ENCODE peak calls at places on chromosomes 7 and 10, in seven cellular contexts. I is left colon; D is tibial artery; F is GM12891; Q is substantia nigra; J is cardiac muscle cell; H is activated naive CD4-positive, alpha-beta T cell treated with anti-CD3 and anti-CD28 coated beads, Interleukin-2, amount 10 ng/mL, durations not matched to agents 7 days and 5 days. W is an unnamed sample.

GRCh38 chr7:7770228-7770627 is 51.8 kb upstream of the RPA3 start:
- DNase-seq in F (no peak), D (no peak), H (no peak), I (no peak), Q (no peak), J (peak; percentile 75), W (no peak)

GRCh38 chr10:77002872-77003271 is 634.7 kb downstream of the KCNMA1 start:
- DNase-seq in F (no peak), Q (no peak), D (no peak), J (no peak), H (no peak), I (no peak), W (no peak)

GRCh38 chr7:108149908-108150307 is 19.7 kb upstream of the LAMB4 start:
- DNase-seq in Q (no peak), F (no peak), I (no peak), D (no peak), J (no peak), H (no peak), W (no peak)

GRCh38 chr7:87110778-87111177 is 41.5 kb upstream of the DMTF1 start:
- DNase-seq in I (no peak), H (no peak), J (peak; percentile 73), F (no peak), Q (no peak), D (no peak), W (no peak)

GRCh38 chr10:44995914-44996633 is 4.6 kb upstream of the ZNF22 start:
- DNase-seq in F (no peak), H (no peak), D (peak; percentile 91), I (no peak), J (peak; percentile 80), Q (no peak), W (peak; percentile 60)

GRCh38 chr10:72328045-72328828 is 26.5 kb downstream of the DNAJB12 start:
- DNase-seq in D (peak; percentile 72), Q (peak; percentile 38), F (no peak), J (peak; percentile 79), H (no peak), I (peak; percentile 74), W (peak; percentile 80)

GRCh38 chr10:57988964-57989363 is 278.7 kb downstream of the IPMK start:
- DNase-seq in F (no peak), Q (no peak), I (no peak), H (no peak), J (no peak), D (no peak), W (no peak)

GRCh38 chr10:77111611-77112550 is 525.7 kb downstream of the KCNMA1 start:
- DNase-seq in Q (no peak), J (peak; percentile 80), H (no peak), D (no peak), F (peak; percentile 18), I (no peak), W (no peak)

GRCh38 chr10:73244866-73245477 is 2.1 kb downstream of the DNAJC9 start:
- DNase-seq in F (no peak), I (no peak), D (no peak), Q (no peak), H (no peak), J (peak; percentile 37), W (no peak)

GRCh38 chr10:117431160-117431559 is 55.9 kb upstream of the PDZD8 start:
- DNase-seq in D (no peak), J (no peak), Q (no peak), H (no peak), F (no peak), I (no peak), W (no peak)

GRCh38 chr7:149790146-149790548 is 16.8 kb upstream of the ZNF467 start:
- DNase-seq in H (peak; percentile 63), F (peak; percentile 63), D (no peak), I (peak; percentile 38), Q (no peak), J (peak; percentile 32), W (peak; percentile 31)

GRCh38 chr10:50517626-50518025 is 106.1 kb downstream of the SGMS1 start:
- DNase-seq in F (no peak), D (no peak), H (no peak), J (no peak), I (no peak), Q (no peak), W (no peak)

GRCh38 chr10:108323274-108323798 is 1158.8 kb upstream of the SORCS1 start:
- DNase-seq in Q (no peak), F (no peak), J (no peak), D (no peak), H (no peak), I (no peak), W (no peak)

GRCh38 chr10:102633848-102634247 is 10.4 kb upstream of the TRIM8 start:
- DNase-seq in D (no peak), Q (no peak), I (no peak), F (no peak), J (no peak), H (no peak), W (no peak)

GRCh38 chr7:99083068-99083651 is 60.7 kb downstream of the SMURF1 start:
- DNase-seq in D (no peak), F (no peak), I (no peak), J (peak; percentile 38), Q (no peak), H (no peak), W (no peak)

GRCh38 chr7:109950256-109950655 is 1140.7 kb upstream of the LRRN3 start:
- DNase-seq in D (no peak), J (no peak), F (no peak), H (no peak), Q (no peak), I (no peak), W (no peak)